ENCODE peak calls at places on chromosomes 6 and 20, in four cellular contexts. A is Peyer's patch, O is AG04450, M is prostate gland. V is an unnamed sample.

GRCh38 chr20:10992776-10993175 is 319.0 kb upstream of the JAG1 start:
- DNase-seq in O (no peak), M (no peak), A (no peak), V (peak)

GRCh38 chr6:152635949-152636674 is 1.1 kb downstream of the SYNE1 start:
- DNase-seq in O (no peak), M (peak), A (no peak), V (peak)

GRCh38 chr20:21510414-21510971 is 3.4 kb downstream of the NKX2-2 start:
- DNase-seq in A (no peak), M (no peak), O (no peak), V (no peak)

GRCh38 chr6:18488526-18489270 is 101.5 kb downstream of the RNF144B start:
- DNase-seq in M (no peak), O (no peak), A (no peak), V (no peak)

GRCh38 chr6:154292066-154292465 is 64.5 kb downstream of the IPCEF1 start:
- DNase-seq in O (no peak), M (no peak), A (no peak), V (no peak)

GRCh38 chr20:16397053-16397452 is 176.2 kb downstream of the KIF16B start:
- DNase-seq in M (peak), O (no peak), A (no peak), V (peak)

GRCh38 chr20:39019805-39020325 is 57.7 kb downstream of the DHX35 start:
- DNase-seq in A (no peak), O (no peak), M (no peak), V (peak)

GRCh38 chr6:116111552-116112528 is 11.2 kb downstream of the NT5DC1 start:
- DNase-seq in M (no peak), O (no peak), A (no peak), V (peak)

GRCh38 chr6:79946773-79947190 is 571 bp downstream of the ELOVL4 start:
- DNase-seq in O (no peak), A (no peak), M (peak), V (peak)

GRCh38 chr6:26158581-26159416 is 71.6 kb downstream of the HFE start:
- DNase-seq in M (peak), A (peak), O (no peak), V (peak)

GRCh38 chr6:156425374-156425773 is 351.8 kb upstream of the ARID1B start:
- DNase-seq in M (no peak), A (no peak), O (peak), V (peak)

GRCh38 chr6:15996030-15996429 is 132.9 kb upstream of the MYLIP start:
- DNase-seq in O (no peak), A (no peak), M (no peak), V (no peak)

GRCh38 chr6:15462717-15463525 is 199.9 kb downstream of the DTNBP1 start:
- DNase-seq in O (no peak), M (no peak), A (no peak), V (peak)

GRCh38 chr6:54903884-54904283 is 57.3 kb downstream of the FAM83B start:
- DNase-seq in O (no peak), A (no peak), M (no peak), V (no peak)

GRCh38 chr20:58054744-58055373 is 173.6 kb downstream of the ANKRD60 start:
- DNase-seq in O (no peak), A (no peak), M (peak), V (peak)

GRCh38 chr20:1764136-1765033 is 106.8 kb upstream of the SIRPG start:
- DNase-seq in M (peak), O (peak), A (peak), V (peak)

GRCh38 chr20:49790077-49790798 is 22.4 kb upstream of the SLC9A8 start:
- DNase-seq in O (peak), A (no peak), M (no peak), V (peak)

GRCh38 chr6:111626446-111626845 is 20.8 kb upstream of the TRAF3IP2 start:
- DNase-seq in O (no peak), A (no peak), M (no peak), V (no peak)

GRCh38 chr20:14775778-14776177 is 438.4 kb upstream of the FLRT3 start:
- DNase-seq in M (peak), A (no peak), O (no peak), V (peak)

GRCh38 chr20:37866051-37866450 is 36.9 kb upstream of the VSTM2L start:
- DNase-seq in A (no peak), M (no peak), O (no peak), V (no peak)

GRCh38 chr6:56356431-56356830 is 109.1 kb upstream of the COL21A1 start:
- DNase-seq in M (no peak), A (no peak), O (no peak), V (peak)

GRCh38 chr20:54633903-54634302 is 158.5 kb downstream of the DOK5 start:
- DNase-seq in O (no peak), M (no peak), A (no peak), V (no peak)

GRCh38 chr6:46186583-46186982 is 15.8 kb upstream of the ENPP5 start:
- DNase-seq in A (no peak), M (no peak), O (no peak), V (peak)

GRCh38 chr6:14606353-14606752 is 488.8 kb downstream of the CD83 start:
- DNase-seq in A (no peak), O (no peak), M (no peak), V (no peak)

GRCh38 chr6:128725271-128726233 is 157.4 kb upstream of the LAMA2 start:
- DNase-seq in M (no peak), A (no peak), O (no peak), V (peak)

GRCh38 chr6:16130437-16130891 is 1.6 kb downstream of the MYLIP start:
- DNase-seq in O (no peak), A (peak), M (peak), V (no peak)

GRCh38 chr20:32534661-32535240 is 50.4 kb downstream of the NOL4L start:
- DNase-seq in M (no peak), A (peak), O (no peak), V (no peak)

GRCh38 chr6:18485660-18486435 is 98.7 kb downstream of the RNF144B start:
- DNase-seq in M (no peak), O (no peak), A (no peak), V (no peak)

GRCh38 chr6:67689329-67689728 is 945.8 kb upstream of the ADGRB3 start:
- DNase-seq in O (no peak), A (no peak), M (no peak), V (no peak)

GRCh38 chr6:27545271-27546046 is 72.6 kb upstream of the ZNF184 start:
- DNase-seq in M (no peak), O (peak), A (no peak), V (peak)
- H3K4me3 ChIP-seq in M (no peak), O (peak), A (no peak), V (peak)

DNA sequence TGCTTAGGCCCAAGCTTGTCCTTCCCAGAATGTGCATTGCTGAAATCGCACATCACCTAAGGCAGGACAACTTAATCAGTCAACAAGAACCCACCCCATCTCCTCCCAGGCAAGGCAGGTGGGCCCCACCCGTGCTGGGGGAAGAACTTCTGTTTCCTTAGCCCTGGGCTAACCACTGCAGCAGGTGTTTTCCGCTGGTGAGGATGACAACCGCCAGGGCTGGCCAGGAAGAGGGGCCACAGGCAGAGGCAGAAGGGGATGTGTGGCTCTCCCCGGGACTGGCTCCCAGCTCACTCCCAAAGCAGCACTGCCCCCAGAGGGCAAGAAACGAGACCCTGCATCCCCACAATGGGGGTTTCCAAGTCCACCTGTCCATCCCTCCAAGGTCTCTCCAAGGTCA is 168.4 kb upstream of the CST7 start:
- DNase-seq in O (no peak), A (no peak), M (no peak), V (no peak)
- TF ChIP-seq CTCF in O (no peak), A (no peak), M (no peak), V (no peak)

GRCh38 chr6:2477723-2478122 is 232.3 kb upstream of the GMDS start:
- DNase-seq in M (peak), O (no peak), A (no peak), V (no peak)

GRCh38 chr6:2478200-2478599 is 232.8 kb upstream of the GMDS start:
- DNase-seq in O (no peak), M (no peak), A (no peak), V (peak)

GRCh38 chr6:2480267-2480966 is 235.0 kb upstream of the GMDS start:
- DNase-seq in O (no peak), A (no peak), M (no peak), V (peak)

GRCh38 chr6:2482773-2483172 is 237.4 kb upstream of the GMDS start:
- DNase-seq in O (no peak), A (no peak), M (no peak), V (no peak)

GRCh38 chr6:2481307-2481706 is 235.9 kb upstream of the GMDS start:
- DNase-seq in A (no peak), M (no peak), O (no peak), V (no peak)
- H3K4me3 ChIP-seq in A (no peak), M (no peak), O (no peak), V (no peak)

GRCh38 chr20:60050193-60050960 is 92.2 kb downstream of the CDH26 start:
- DNase-seq in M (peak), O (no peak), A (no peak), V (no peak)
- TF ChIP-seq CTCF in M (no peak), O (no peak), A (no peak), V (no peak)